ENCODE peak calls at places on chromosomes 7 and 10, in four cellular contexts. I is endothelial cell of umbilical vein; S is Panc1; M is naive thymus-derived CD4-positive, alpha-beta T cell. N is an unnamed sample. For H3K9me3, the result is how much of the 10 kb centered on the place peaks cover.

GRCh38 chr7:98073047-98073446 is 33.6 kb upstream of the LMTK2 start:
- DNase-seq in I (no peak), S (no peak), M (no peak), N (no peak)

GRCh38 chr7:6111041-6111440 is 79.9 kb downstream of the ANKRD61 start:
- DNase-seq in I (no peak), S (no peak), M (no peak), N (no peak)

GRCh38 chr7:36794689-36795088 is 70.4 kb upstream of the AOAH start:
- DNase-seq in I (no peak), S (no peak), M (no peak), N (no peak)

GRCh38 chr7:51316666-51317581 is at the start of gene COBL:
- DNase-seq in I (no peak), M (no peak), S (no peak), N (no peak)

GRCh38 chr10:69499726-69500689 is 48.7 kb downstream of the TSPAN15 start:
- DNase-seq in S (no peak), M (no peak), I (no peak), N (no peak)

GRCh38 chr10:132265878-132266496 is 41.8 kb downstream of the STK32C start:
- DNase-seq in M (no peak), I (no peak), S (no peak), N (no peak)

GRCh38 chr10:15333909-15334649 is 37.0 kb downstream of the FAM171A1 start:
- DNase-seq in I (no peak), S (no peak), M (no peak), N (no peak)

GRCh38 chr7:134302120-134302519 is 14.6 kb downstream of the SLC35B4 start:
- DNase-seq in M (no peak), S (no peak), I (no peak), N (no peak)

GRCh38 chr7:57342954-57343353 is 107.0 kb upstream of the ZNF716 start:
- DNase-seq in I (no peak), S (no peak), M (no peak), N (no peak)
- H3K9me3 ChIP-seq in I (under half), S (under half), M (under half), N (under half)

DNA sequence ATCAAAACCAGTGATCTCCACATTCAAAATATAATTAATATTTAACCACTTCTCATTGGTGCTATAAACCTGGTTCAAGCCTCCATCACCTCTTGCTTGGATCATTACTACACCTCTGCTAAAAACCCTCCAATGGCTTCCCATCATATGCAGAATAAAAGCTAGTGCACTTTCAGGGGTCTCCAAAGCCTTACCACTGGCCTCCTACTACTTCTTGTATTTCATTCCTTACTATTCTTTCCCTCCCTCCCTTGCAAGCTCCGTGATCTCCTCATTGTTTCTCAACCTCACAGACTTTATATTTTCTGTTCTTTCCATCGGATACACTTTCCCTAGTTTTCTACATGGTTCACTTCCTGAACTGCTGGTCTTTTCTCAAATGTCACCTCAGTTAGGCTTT is 31.5 kb downstream of the LMOD2 start:
- DNase-seq in I (no peak), S (no peak), M (no peak), N (no peak)
- H3K9me3 ChIP-seq in I (under half), S (under half), M (under half), N (under half)

GRCh38 chr7:153840861-153841260 is 211.3 kb upstream of the DPP6 start:
- DNase-seq in M (no peak), S (no peak), I (no peak), N (no peak)
- H3K9me3 ChIP-seq in M (under half), S (under half), I (under half), N (under half)

GRCh38 chr7:57354195-57354594 is 95.8 kb upstream of the ZNF716 start:
- DNase-seq in I (no peak), S (no peak), M (no peak), N (no peak)

GRCh38 chr7:57354679-57355338 is 95.2 kb upstream of the ZNF716 start:
- DNase-seq in I (no peak), M (no peak), S (no peak), N (no peak)
- H3K9me3 ChIP-seq in I (under half), M (under half), S (under half), N (under half)

DNA sequence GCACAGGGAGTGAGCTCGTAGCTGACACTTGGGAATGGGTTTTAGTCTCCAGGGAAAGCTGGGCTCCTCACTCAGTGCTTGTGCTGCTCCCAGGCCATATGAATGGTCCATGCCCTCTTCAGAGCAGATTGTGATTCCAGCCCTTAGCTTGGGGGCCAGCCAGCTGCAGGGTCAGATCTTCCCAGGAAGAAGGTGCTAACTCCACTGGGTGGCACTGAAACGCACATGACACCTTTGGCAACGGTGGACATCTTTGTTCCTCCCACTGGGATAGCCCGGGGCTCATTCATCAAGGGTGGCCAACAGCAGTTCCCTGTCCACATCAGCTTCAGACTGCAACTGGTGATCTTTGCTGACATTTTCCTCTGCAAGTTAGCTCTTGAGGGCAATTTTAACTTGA is 129.2 kb downstream of the DYNC2I1 start:
- DNase-seq in S (no peak), M (no peak), I (no peak), N (no peak)
- H3K9me3 ChIP-seq in S (under half), M (under half), I (under half), N (under half)

N was measured in T-helper 17 cell.